ENCODE peak calls at places on chromosomes 12 and 14, in seven cellular contexts. G is H1, P is HCT116, C is stomach, F is tibial nerve, Q is spleen, R is uterus. X is an unnamed sample. For H3K4me1, the result is how much of the 10 kb centered on the place peaks cover.

GRCh38 chr12:56991319-56991906 is 14.9 kb downstream of the ZBTB39 start:
- DNase-seq in G (no peak), P (no peak), C (no peak), F (peak), Q (peak), R (no peak), X (peak)

GRCh38 chr12:120710805-120711296 is 593 bp downstream of the UNC119B start:
- DNase-seq in G (no peak), P (no peak), C (no peak), F (no peak), Q (peak), R (peak), X (peak)

GRCh38 chr12:70443274-70443673 is 77.2 kb downstream of the KCNMB4 start:
- DNase-seq in G (no peak), P (no peak), C (no peak), F (no peak), Q (no peak), R (no peak), X (no peak)

GRCh38 chr12:11607313-11608081 is 42.0 kb upstream of the ETV6 start:
- DNase-seq in G (no peak), P (no peak), C (no peak), F (no peak), Q (no peak), R (no peak), X (no peak)

GRCh38 chr12:1346126-1346525 is 248.3 kb downstream of the FBXL14 start:
- DNase-seq in G (no peak), P (no peak), C (no peak), F (no peak), Q (no peak), R (no peak), X (no peak)

GRCh38 chr12:109722022-109722752 is 8.6 kb downstream of the FAM222A start:
- DNase-seq in G (no peak), P (no peak), C (no peak), F (no peak), Q (no peak), R (no peak), X (no peak)

GRCh38 chr14:53696217-53696965 is 260.2 kb downstream of the BMP4 start:
- DNase-seq in G (no peak), P (no peak), C (no peak), F (no peak), Q (no peak), R (no peak), X (no peak)

GRCh38 chr12:14846042-14846587 is 2.8 kb upstream of the ART4 start:
- DNase-seq in G (no peak), P (no peak), C (no peak), F (no peak), Q (no peak), R (no peak), X (no peak)

GRCh38 chr14:52936437-52936836 is 14.4 kb downstream of the FERMT2 start:
- DNase-seq in G (no peak), P (no peak), C (no peak), F (no peak), Q (no peak), R (no peak), X (no peak)

GRCh38 chr12:52698634-52699340 is 4.5 kb downstream of the KRT77 start:
- DNase-seq in G (no peak), P (no peak), C (no peak), F (no peak), Q (no peak), R (no peak), X (no peak)

GRCh38 chr12:123772074-123772473 is 10.0 kb downstream of the DNAH10 start:
- DNase-seq in G (no peak), P (no peak), C (no peak), F (no peak), Q (no peak), R (no peak), X (no peak)

GRCh38 chr12:75271576-75271975 is 58.5 kb downstream of the CAPS2 start:
- DNase-seq in G (no peak), P (no peak), C (no peak), F (no peak), Q (no peak), R (no peak), X (no peak)

GRCh38 chr12:108570743-108571603 is 8.6 kb downstream of the ISCU start:
- DNase-seq in G (no peak), P (peak), C (no peak), F (no peak), Q (no peak), R (no peak), X (no peak)

GRCh38 chr14:74620497-74620921 is 8.5 kb upstream of the LTBP2 start:
- DNase-seq in G (no peak), P (peak), C (no peak), F (no peak), Q (no peak), R (no peak), X (no peak)

GRCh38 chr14:29569194-29569593 is 358.5 kb downstream of the PRKD1 start:
- DNase-seq in G (no peak), P (no peak), C (no peak), F (no peak), Q (no peak), R (no peak), X (no peak)

GRCh38 chr12:100447405-100447804 is 26.3 kb upstream of the NR1H4 start:
- DNase-seq in G (no peak), P (no peak), C (no peak), F (no peak), Q (no peak), R (no peak), X (no peak)

GRCh38 chr12:123973552-123974341 is 732 bp downstream of the ZNF664 start:
- DNase-seq in G (no peak), P (no peak), C (peak), F (no peak), Q (peak), R (peak), X (peak)

GRCh38 chr14:104187121-104187889 is 48.9 kb downstream of the KIF26A start:
- DNase-seq in G (no peak), P (no peak), C (no peak), F (no peak), Q (no peak), R (no peak), X (peak)

DNA sequence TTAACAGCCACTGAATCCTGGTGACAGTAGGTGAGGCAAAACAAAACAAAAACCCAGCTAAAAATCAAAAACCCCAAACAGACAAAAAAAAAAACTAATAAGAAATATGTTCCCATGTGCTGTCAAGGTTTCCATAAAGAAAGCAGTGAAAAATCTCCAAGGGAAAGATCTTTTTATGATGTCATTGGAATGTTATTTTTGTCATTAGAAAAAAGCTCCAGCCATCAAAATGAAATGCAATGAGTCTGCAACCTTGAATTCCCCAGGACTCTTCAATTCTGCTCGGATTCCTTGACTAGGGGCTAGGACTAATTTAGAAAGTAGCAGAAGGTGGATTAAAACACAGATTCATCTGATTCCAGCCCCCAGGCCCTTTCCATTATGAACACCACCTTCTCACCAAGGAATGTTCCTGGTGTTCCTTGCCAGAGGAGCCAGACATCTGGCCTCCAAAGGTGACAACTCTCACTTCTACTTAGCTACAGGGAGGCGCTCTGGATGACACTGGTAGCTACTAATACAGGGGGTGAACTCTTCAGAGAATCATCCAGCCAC is 6.0 kb upstream of the PCNX1 start:
- DNase-seq in G (no peak), P (no peak), C (no peak), F (no peak), Q (no peak), R (no peak), X (no peak)
- H3K4me1 ChIP-seq in G (under half), P (under half), C (under half), F (under half), Q (under half), R (under half), X (under half)

GRCh38 chr12:76763746-76764675 is at the start of gene ZDHHC17:
- DNase-seq in G (peak), P (peak), C (peak), F (peak), Q (peak), R (peak), X (peak)
- TF ChIP-seq POLR2A in G (peak), P (peak), C (no peak), F (no peak), Q (peak), R (peak), X (peak)

GRCh38 chr12:21502872-21503271 is 1.3 kb downstream of the GOLT1B start:
- DNase-seq in G (no peak), P (no peak), C (no peak), F (no peak), Q (no peak), R (no peak), X (no peak)
- H3K4me3 ChIP-seq in G (peak), P (peak), C (peak), F (peak), Q (no peak), R (peak), X (no peak)

DNA sequence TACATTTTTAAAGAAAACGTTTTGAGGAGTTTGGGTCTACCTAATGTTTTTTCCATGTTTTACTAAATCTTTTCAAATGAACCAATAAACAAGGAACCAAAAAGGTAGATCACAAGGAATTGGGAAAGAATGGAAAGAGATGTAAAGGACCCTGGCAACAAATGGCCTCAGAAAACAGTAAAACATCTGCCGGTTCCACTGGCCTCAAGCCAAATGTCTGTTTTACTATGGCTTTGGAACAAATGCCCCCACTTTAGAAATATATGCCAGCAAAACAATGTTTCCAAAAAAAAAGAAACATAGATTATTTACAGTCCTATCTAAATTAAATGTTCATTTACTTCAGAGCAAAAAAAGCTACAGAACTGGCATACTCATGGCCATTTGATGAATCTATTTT is 3.0 kb downstream of the TRMT5 start:
- DNase-seq in G (no peak), P (no peak), C (no peak), F (no peak), Q (no peak), R (no peak), X (no peak)
- H3K4me1 ChIP-seq in G (under half), P (under half), C (under half), F (under half), Q (under half), R (under half), X (under half)

DNA sequence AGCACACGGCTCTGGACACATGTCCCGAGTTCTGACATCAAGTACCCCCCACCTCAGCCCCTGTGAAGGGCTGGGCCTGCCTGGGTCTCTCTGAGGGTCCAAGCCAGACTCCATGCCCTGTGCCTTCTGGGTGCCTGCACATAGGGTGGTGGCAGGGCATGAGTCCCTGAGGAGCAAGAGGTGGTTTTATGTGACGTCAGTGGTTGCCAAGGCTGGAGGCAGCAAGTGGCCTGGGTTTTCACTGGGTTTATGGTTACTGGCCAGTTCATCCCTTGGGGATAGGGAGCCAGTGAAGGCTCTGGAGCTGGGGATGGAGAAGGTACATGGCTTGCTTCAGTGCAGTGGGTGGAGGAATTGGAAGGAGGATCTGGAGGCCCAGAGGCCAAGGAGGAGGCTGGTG is 51.1 kb upstream of the EML1 start:
- DNase-seq in G (no peak), P (no peak), C (no peak), F (no peak), Q (no peak), R (no peak), X (no peak)
- TF ChIP-seq POLR2A in G (no peak), P (no peak), C (no peak), F (no peak), Q (no peak), R (no peak), X (no peak)

X was measured in upper lobe of left lung.